ENCODE peak calls at places on chromosome 1, in five cellular contexts. C, N, J, V and T are unnamed samples.

GRCh38 chr1:93629101-93630059 is 52.3 kb downstream of the BCAR3 start:
- DNase-seq in C (no peak), N (no peak), J (no peak), V (peak), T (peak)

GRCh38 chr1:54572236-54572850 is 24.3 kb downstream of the ACOT11 start:
- DNase-seq in C (no peak), N (no peak), J (no peak), V (peak), T (no peak)

GRCh38 chr1:199747984-199748383 is 279.5 kb upstream of the NR5A2 start:
- DNase-seq in C (no peak), N (no peak), J (no peak), V (peak), T (peak)

GRCh38 chr1:116878804-116879477 is 30.8 kb upstream of the PTGFRN start:
- DNase-seq in C (no peak), N (peak), J (no peak), V (peak), T (peak)

GRCh38 chr1:57401671-57402070 is 22.2 kb downstream of the DAB1 start:
- DNase-seq in C (no peak), N (no peak), J (no peak), V (peak), T (no peak)

GRCh38 chr1:43669878-43670277 is 19.9 kb downstream of the KDM4A start:
- DNase-seq in C (no peak), N (no peak), J (no peak), V (no peak), T (no peak)

GRCh38 chr1:20830378-20830777 is 43.3 kb upstream of the HP1BP3 start:
- DNase-seq in C (no peak), N (no peak), J (no peak), V (no peak), T (no peak)

GRCh38 chr1:90351019-90351418 is 356.1 kb downstream of the ZNF326 start:
- DNase-seq in C (no peak), N (no peak), J (peak), V (no peak), T (no peak)

GRCh38 chr1:54292015-54292739 is 92.2 kb downstream of the MRPL37 start:
- DNase-seq in C (peak), N (peak), J (no peak), V (no peak), T (no peak)

GRCh38 chr1:218674280-218674773 is 329.2 kb downstream of the TGFB2 start:
- DNase-seq in C (peak), N (no peak), J (no peak), V (peak), T (peak)
- TF ChIP-seq CTCF in C (no peak), N (no peak), J (no peak), V (no peak), T (peak)

DNA sequence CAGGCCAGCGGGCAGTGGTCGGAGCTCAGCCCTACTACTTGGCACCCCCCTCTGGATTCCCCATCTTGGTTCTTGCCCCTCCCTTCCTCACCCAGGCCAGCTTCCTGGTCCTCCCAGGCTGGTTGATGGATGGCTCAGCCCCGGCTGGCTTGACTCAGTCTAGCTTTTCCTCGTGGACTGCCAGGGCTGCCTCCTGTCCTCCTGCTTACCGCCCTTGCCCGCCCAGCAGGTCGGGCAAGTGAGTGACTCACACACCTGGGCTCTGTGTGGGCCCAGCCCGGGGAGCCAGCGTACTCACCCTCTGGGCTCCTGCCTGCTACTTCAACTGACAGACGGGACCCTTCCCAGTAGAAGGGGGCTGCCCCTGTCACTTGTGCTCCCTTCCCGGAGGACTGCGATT is 19.5 kb upstream of the ARHGEF10L start:
- DNase-seq in C (peak), N (no peak), J (no peak), V (no peak), T (no peak)
- H3K4me3 ChIP-seq in C (no peak), N (no peak), J (no peak), V (no peak), T (no peak)

GRCh38 chr1:233295775-233296322 is 324 bp upstream of the PCNX2 start:
- DNase-seq in C (peak), N (no peak), J (no peak), V (no peak), T (peak)
- TF ChIP-seq CTCF in C (no peak), N (no peak), J (no peak), V (no peak), T (no peak)

GRCh38 chr1:165900576-165901380 is 73.4 kb downstream of the UCK2 start:
- DNase-seq in C (peak), N (peak), J (no peak), V (no peak), T (peak)
- H3K4me3 ChIP-seq in C (no peak), N (no peak), J (no peak), V (no peak), T (no peak)

GRCh38 chr1:226407497-226408284 is at the start of gene PARP1:
- DNase-seq in C (peak), N (peak), J (no peak), V (peak), T (peak)
- TF ChIP-seq CTCF in C (peak), N (peak), J (peak), V (peak), T (peak)

GRCh38 chr1:16375521-16376359 is 8.7 kb downstream of the SZRD1 start:
- DNase-seq in C (peak), N (no peak), J (no peak), V (no peak), T (peak)

GRCh38 chr1:16374266-16374665 is 7.2 kb downstream of the SZRD1 start:
- DNase-seq in C (no peak), N (no peak), J (no peak), V (no peak), T (no peak)

GRCh38 chr1:16371725-16372124 is 4.7 kb downstream of the SZRD1 start:
- DNase-seq in C (no peak), N (no peak), J (no peak), V (no peak), T (peak)

GRCh38 chr1:16369821-16370220 is 2.8 kb downstream of the SZRD1 start:
- DNase-seq in C (no peak), N (no peak), J (no peak), V (no peak), T (no peak)

DNA sequence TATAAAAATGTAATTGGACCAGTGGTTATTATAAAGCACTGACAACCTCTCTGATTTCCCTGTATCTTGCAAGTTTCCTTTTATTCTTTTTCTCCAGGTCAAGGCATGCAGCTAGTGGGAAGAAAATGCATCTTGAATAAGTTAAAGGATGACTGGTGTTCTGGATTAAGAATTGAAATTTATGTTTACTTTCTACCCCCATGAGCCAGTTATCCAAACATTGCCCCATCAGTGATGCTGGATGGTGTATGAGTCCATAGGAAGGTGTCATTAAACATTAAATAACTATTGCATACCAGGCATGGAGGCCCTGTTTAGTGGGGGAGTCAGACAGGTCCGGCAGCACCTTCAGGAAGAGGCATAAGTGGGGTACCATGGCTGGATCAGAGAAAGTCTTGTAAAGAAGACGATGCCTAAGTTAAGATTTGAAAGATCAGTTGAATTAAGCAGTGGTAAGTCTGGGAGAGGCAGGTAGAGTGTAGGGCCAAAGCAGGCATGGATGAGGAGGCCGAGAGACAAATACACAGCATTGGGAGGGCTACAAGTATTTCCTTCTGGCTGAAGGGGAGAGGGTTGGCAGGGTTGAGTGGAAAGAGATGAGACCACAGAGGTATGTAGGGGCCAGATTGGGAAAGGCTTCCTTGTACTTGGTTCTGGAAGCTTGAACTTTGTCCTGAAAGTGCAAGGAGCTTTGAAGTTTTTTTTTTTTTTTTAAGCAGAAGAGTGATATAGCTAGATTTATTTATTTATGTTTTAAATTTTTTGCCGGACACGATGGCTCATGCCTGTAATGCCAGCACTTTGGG is 5.7 kb downstream of the SZRD1 start:
- DNase-seq in C (peak), N (no peak), J (no peak), V (no peak), T (peak)
- H3K4me3 ChIP-seq in C (no peak), N (no peak), J (no peak), V (no peak), T (no peak)

GRCh38 chr1:231993968-231994455 is 367.4 kb downstream of the DISC1 start:
- DNase-seq in C (no peak), N (no peak), J (no peak), V (no peak), T (no peak)

GRCh38 chr1:231985624-231986023 is 359.0 kb downstream of the DISC1 start:
- DNase-seq in C (no peak), N (no peak), J (no peak), V (no peak), T (no peak)

GRCh38 chr1:231990388-231990787 is 363.8 kb downstream of the DISC1 start:
- DNase-seq in C (no peak), N (no peak), J (no peak), V (no peak), T (peak)

GRCh38 chr1:231986631-231987291 is 360.2 kb downstream of the DISC1 start:
- DNase-seq in C (no peak), N (no peak), J (no peak), V (no peak), T (peak)

GRCh38 chr1:231991231-231991630 is 364.6 kb downstream of the DISC1 start:
- DNase-seq in C (no peak), N (no peak), J (no peak), V (no peak), T (no peak)
- TF ChIP-seq CTCF in C (no peak), N (no peak), J (no peak), V (no peak), T (no peak)

GRCh38 chr1:226125097-226125630 is 61.4 kb downstream of the ACBD3 start:
- DNase-seq in C (peak), N (peak), J (no peak), V (peak), T (peak)
- H3K4me3 ChIP-seq in C (no peak), N (no peak), J (no peak), V (no peak), T (no peak)

GRCh38 chr1:157948547-157949152 is 44.8 kb upstream of the KIRREL1 start:
- DNase-seq in C (no peak), N (no peak), J (peak), V (peak), T (peak)
- TF ChIP-seq CTCF in C (peak), N (no peak), J (no peak), V (peak), T (peak)